ENCODE peak calls at places on chromosomes 16 and 17, in ten cellular contexts. One of them, this sample, is unnamed.

GRCh38 chr16:48201515-48202201 is 42.4 kb upstream of the LONP2 start:
- DNase-seq in nephron progenitor cell: no peak
- DNase-seq in Caco-2: no peak
- DNase-seq in kidney glomerular epithelial cell: no peak
- DNase-seq in WTC11: no peak
- DNase-seq in T1000: no peak
- DNase-seq in stimulated activated CD4-positive, alpha-beta T cell treated with anti-CD3 and anti-CD28 coated beads, Interleukin-4, amount 100 ng/mL, for 4 hours: no peak
- DNase-seq in H9: no peak
- DNase-seq in dorsolateral prefrontal cortex: no peak
- DNase-seq in AG20443: no peak
- DNase-seq in this sample: peak

GRCh38 chr17:44606658-44607057 is 49.4 kb downstream of the FZD2 start:
- DNase-seq in dorsolateral prefrontal cortex: no peak
- DNase-seq in nephron progenitor cell: no peak
- DNase-seq in Caco-2: no peak
- DNase-seq in H9: no peak
- DNase-seq in stimulated activated CD4-positive, alpha-beta T cell treated with anti-CD3 and anti-CD28 coated beads, Interleukin-4, amount 100 ng/mL, for 4 hours: no peak
- DNase-seq in T1000: no peak
- DNase-seq in WTC11: no peak
- DNase-seq in AG20443: no peak
- DNase-seq in kidney glomerular epithelial cell: no peak
- DNase-seq in this sample: no peak

GRCh38 chr16:67847064-67847861 is at the start of gene CENPT:
- DNase-seq in dorsolateral prefrontal cortex: peak
- DNase-seq in Caco-2: peak
- DNase-seq in stimulated activated CD4-positive, alpha-beta T cell treated with anti-CD3 and anti-CD28 coated beads, Interleukin-4, amount 100 ng/mL, for 4 hours: no peak
- DNase-seq in kidney glomerular epithelial cell: peak
- DNase-seq in WTC11: no peak
- DNase-seq in nephron progenitor cell: no peak
- DNase-seq in H9: no peak
- DNase-seq in T1000: peak
- DNase-seq in AG20443: peak
- DNase-seq in this sample: peak

GRCh38 chr17:63555475-63556156 is 5.3 kb downstream of the DCAF7 start:
- DNase-seq in WTC11: no peak
- DNase-seq in nephron progenitor cell: no peak
- DNase-seq in AG20443: no peak
- DNase-seq in stimulated activated CD4-positive, alpha-beta T cell treated with anti-CD3 and anti-CD28 coated beads, Interleukin-4, amount 100 ng/mL, for 4 hours: no peak
- DNase-seq in H9: no peak
- DNase-seq in kidney glomerular epithelial cell: no peak
- DNase-seq in Caco-2: no peak
- DNase-seq in T1000: no peak
- DNase-seq in dorsolateral prefrontal cortex: no peak
- DNase-seq in this sample: peak

GRCh38 chr17:75872434-75873351 is 5.7 kb downstream of the TRIM47 start:
- DNase-seq in AG20443: peak
- DNase-seq in Caco-2: peak
- DNase-seq in nephron progenitor cell: no peak
- DNase-seq in dorsolateral prefrontal cortex: no peak
- DNase-seq in H9: peak
- DNase-seq in WTC11: no peak
- DNase-seq in kidney glomerular epithelial cell: peak
- DNase-seq in stimulated activated CD4-positive, alpha-beta T cell treated with anti-CD3 and anti-CD28 coated beads, Interleukin-4, amount 100 ng/mL, for 4 hours: peak
- DNase-seq in T1000: peak
- DNase-seq in this sample: no peak

GRCh38 chr17:74345433-74346241 is 16.0 kb downstream of the BTBD17 start:
- DNase-seq in Caco-2: no peak
- DNase-seq in nephron progenitor cell: no peak
- DNase-seq in kidney glomerular epithelial cell: no peak
- DNase-seq in AG20443: no peak
- DNase-seq in stimulated activated CD4-positive, alpha-beta T cell treated with anti-CD3 and anti-CD28 coated beads, Interleukin-4, amount 100 ng/mL, for 4 hours: no peak
- DNase-seq in T1000: no peak
- DNase-seq in dorsolateral prefrontal cortex: no peak
- DNase-seq in H9: no peak
- DNase-seq in WTC11: no peak
- DNase-seq in this sample: no peak

GRCh38 chr17:44599298-44600175 is 42.3 kb downstream of the FZD2 start:
- DNase-seq in H9: peak
- DNase-seq in stimulated activated CD4-positive, alpha-beta T cell treated with anti-CD3 and anti-CD28 coated beads, Interleukin-4, amount 100 ng/mL, for 4 hours: no peak
- DNase-seq in nephron progenitor cell: peak
- DNase-seq in dorsolateral prefrontal cortex: no peak
- DNase-seq in T1000: peak
- DNase-seq in kidney glomerular epithelial cell: peak
- DNase-seq in WTC11: no peak
- DNase-seq in AG20443: peak
- DNase-seq in Caco-2: peak
- DNase-seq in this sample: no peak

GRCh38 chr17:37671813-37672544 is 28.7 kb upstream of the DDX52 start:
- DNase-seq in nephron progenitor cell: no peak
- DNase-seq in dorsolateral prefrontal cortex: no peak
- DNase-seq in WTC11: no peak
- DNase-seq in Caco-2: peak
- DNase-seq in T1000: peak
- DNase-seq in kidney glomerular epithelial cell: peak
- DNase-seq in stimulated activated CD4-positive, alpha-beta T cell treated with anti-CD3 and anti-CD28 coated beads, Interleukin-4, amount 100 ng/mL, for 4 hours: no peak
- DNase-seq in AG20443: peak
- DNase-seq in H9: no peak
- DNase-seq in this sample: no peak

GRCh38 chr17:39704821-39705551 is 5.1 kb downstream of the ERBB2 start:
- DNase-seq in Caco-2: no peak
- DNase-seq in dorsolateral prefrontal cortex: no peak
- DNase-seq in H9: peak
- DNase-seq in nephron progenitor cell: no peak
- DNase-seq in AG20443: peak
- DNase-seq in WTC11: peak
- DNase-seq in kidney glomerular epithelial cell: peak
- DNase-seq in T1000: no peak
- DNase-seq in stimulated activated CD4-positive, alpha-beta T cell treated with anti-CD3 and anti-CD28 coated beads, Interleukin-4, amount 100 ng/mL, for 4 hours: no peak
- DNase-seq in this sample: no peak

GRCh38 chr17:64736804-64737492 is 74.8 kb upstream of the SMURF2 start:
- DNase-seq in WTC11: peak
- DNase-seq in AG20443: no peak
- DNase-seq in T1000: no peak
- DNase-seq in nephron progenitor cell: no peak
- DNase-seq in H9: peak
- DNase-seq in kidney glomerular epithelial cell: no peak
- DNase-seq in stimulated activated CD4-positive, alpha-beta T cell treated with anti-CD3 and anti-CD28 coated beads, Interleukin-4, amount 100 ng/mL, for 4 hours: peak
- DNase-seq in Caco-2: peak
- DNase-seq in dorsolateral prefrontal cortex: no peak
- DNase-seq in this sample: peak

GRCh38 chr16:77967054-77968035 is 55.0 kb upstream of the CLEC3A start:
- DNase-seq in dorsolateral prefrontal cortex: no peak
- DNase-seq in stimulated activated CD4-positive, alpha-beta T cell treated with anti-CD3 and anti-CD28 coated beads, Interleukin-4, amount 100 ng/mL, for 4 hours: no peak
- DNase-seq in H9: peak
- DNase-seq in AG20443: no peak
- DNase-seq in Caco-2: no peak
- DNase-seq in kidney glomerular epithelial cell: no peak
- DNase-seq in nephron progenitor cell: no peak
- DNase-seq in WTC11: peak
- DNase-seq in T1000: no peak
- DNase-seq in this sample: no peak

GRCh38 chr17:68576811-68577551 is 24.2 kb downstream of the FAM20A start:
- DNase-seq in WTC11: no peak
- DNase-seq in Caco-2: no peak
- DNase-seq in T1000: peak
- DNase-seq in stimulated activated CD4-positive, alpha-beta T cell treated with anti-CD3 and anti-CD28 coated beads, Interleukin-4, amount 100 ng/mL, for 4 hours: no peak
- DNase-seq in kidney glomerular epithelial cell: no peak
- DNase-seq in H9: no peak
- DNase-seq in dorsolateral prefrontal cortex: no peak
- DNase-seq in AG20443: peak
- DNase-seq in nephron progenitor cell: no peak
- DNase-seq in this sample: peak

GRCh38 chr16:28193530-28194423 is 18.0 kb downstream of the XPO6 start:
- DNase-seq in H9: no peak
- DNase-seq in dorsolateral prefrontal cortex: no peak
- DNase-seq in stimulated activated CD4-positive, alpha-beta T cell treated with anti-CD3 and anti-CD28 coated beads, Interleukin-4, amount 100 ng/mL, for 4 hours: no peak
- DNase-seq in nephron progenitor cell: no peak
- DNase-seq in WTC11: no peak
- DNase-seq in AG20443: peak
- DNase-seq in kidney glomerular epithelial cell: peak
- DNase-seq in T1000: peak
- DNase-seq in Caco-2: peak
- DNase-seq in this sample: peak

GRCh38 chr17:8273884-8274444 is 14.5 kb upstream of the RANGRF start:
- DNase-seq in T1000: no peak
- DNase-seq in nephron progenitor cell: no peak
- DNase-seq in kidney glomerular epithelial cell: no peak
- DNase-seq in stimulated activated CD4-positive, alpha-beta T cell treated with anti-CD3 and anti-CD28 coated beads, Interleukin-4, amount 100 ng/mL, for 4 hours: no peak
- DNase-seq in AG20443: no peak
- DNase-seq in Caco-2: peak
- DNase-seq in WTC11: no peak
- DNase-seq in dorsolateral prefrontal cortex: no peak
- DNase-seq in H9: no peak
- DNase-seq in this sample: no peak

GRCh38 chr16:20850981-20851380 is 44.7 kb downstream of the REXO5 start:
- DNase-seq in Caco-2: no peak
- DNase-seq in AG20443: no peak
- DNase-seq in H9: no peak
- DNase-seq in WTC11: no peak
- DNase-seq in T1000: no peak
- DNase-seq in stimulated activated CD4-positive, alpha-beta T cell treated with anti-CD3 and anti-CD28 coated beads, Interleukin-4, amount 100 ng/mL, for 4 hours: no peak
- DNase-seq in dorsolateral prefrontal cortex: no peak
- DNase-seq in kidney glomerular epithelial cell: no peak
- DNase-seq in nephron progenitor cell: no peak
- DNase-seq in this sample: no peak

GRCh38 chr16:23101012-23101550 is 48.2 kb downstream of the USP31 start:
- DNase-seq in AG20443: no peak
- DNase-seq in T1000: no peak
- DNase-seq in stimulated activated CD4-positive, alpha-beta T cell treated with anti-CD3 and anti-CD28 coated beads, Interleukin-4, amount 100 ng/mL, for 4 hours: no peak
- DNase-seq in dorsolateral prefrontal cortex: no peak
- DNase-seq in Caco-2: no peak
- DNase-seq in WTC11: no peak
- DNase-seq in kidney glomerular epithelial cell: no peak
- DNase-seq in nephron progenitor cell: no peak
- DNase-seq in H9: no peak
- DNase-seq in this sample: no peak

GRCh38 chr16:694863-695354 is 4.7 kb upstream of the WDR24 start:
- DNase-seq in AG20443: no peak
- DNase-seq in H9: no peak
- DNase-seq in T1000: no peak
- DNase-seq in kidney glomerular epithelial cell: no peak
- DNase-seq in Caco-2: no peak
- DNase-seq in stimulated activated CD4-positive, alpha-beta T cell treated with anti-CD3 and anti-CD28 coated beads, Interleukin-4, amount 100 ng/mL, for 4 hours: no peak
- DNase-seq in dorsolateral prefrontal cortex: no peak
- DNase-seq in nephron progenitor cell: no peak
- DNase-seq in WTC11: no peak
- DNase-seq in this sample: no peak

GRCh38 chr17:82217530-82218204 is 5.0 kb upstream of the CCDC57 start:
- DNase-seq in dorsolateral prefrontal cortex: peak
- DNase-seq in WTC11: no peak
- DNase-seq in nephron progenitor cell: no peak
- DNase-seq in Caco-2: peak
- DNase-seq in AG20443: peak
- DNase-seq in kidney glomerular epithelial cell: no peak
- DNase-seq in stimulated activated CD4-positive, alpha-beta T cell treated with anti-CD3 and anti-CD28 coated beads, Interleukin-4, amount 100 ng/mL, for 4 hours: no peak
- DNase-seq in T1000: no peak
- DNase-seq in H9: no peak
- DNase-seq in this sample: peak

GRCh38 chr16:71311553-71312158 is 22.5 kb upstream of the CMTR2 start:
- DNase-seq in H9: peak
- DNase-seq in nephron progenitor cell: peak
- DNase-seq in dorsolateral prefrontal cortex: no peak
- DNase-seq in AG20443: peak
- DNase-seq in kidney glomerular epithelial cell: no peak
- DNase-seq in stimulated activated CD4-positive, alpha-beta T cell treated with anti-CD3 and anti-CD28 coated beads, Interleukin-4, amount 100 ng/mL, for 4 hours: no peak
- DNase-seq in Caco-2: peak
- DNase-seq in WTC11: peak
- DNase-seq in T1000: no peak
- DNase-seq in this sample: peak

GRCh38 chr16:65510241-65510640 is 388.4 kb upstream of the CDH11 start:
- DNase-seq in H9: no peak
- DNase-seq in stimulated activated CD4-positive, alpha-beta T cell treated with anti-CD3 and anti-CD28 coated beads, Interleukin-4, amount 100 ng/mL, for 4 hours: no peak
- DNase-seq in nephron progenitor cell: no peak
- DNase-seq in T1000: no peak
- DNase-seq in dorsolateral prefrontal cortex: no peak
- DNase-seq in AG20443: no peak
- DNase-seq in Caco-2: no peak
- DNase-seq in WTC11: peak
- DNase-seq in kidney glomerular epithelial cell: no peak
- DNase-seq in this sample: no peak

GRCh38 chr16:75254359-75254837 is 3.0 kb upstream of the BCAR1 start:
- DNase-seq in AG20443: peak
- DNase-seq in T1000: no peak
- DNase-seq in H9: peak
- DNase-seq in Caco-2: no peak
- DNase-seq in stimulated activated CD4-positive, alpha-beta T cell treated with anti-CD3 and anti-CD28 coated beads, Interleukin-4, amount 100 ng/mL, for 4 hours: no peak
- DNase-seq in kidney glomerular epithelial cell: peak
- DNase-seq in dorsolateral prefrontal cortex: peak
- DNase-seq in nephron progenitor cell: peak
- DNase-seq in WTC11: peak
- DNase-seq in this sample: no peak

GRCh38 chr16:14105976-14106375 is 34.9 kb downstream of the MRTFB start:
- DNase-seq in AG20443: no peak
- DNase-seq in WTC11: no peak
- DNase-seq in dorsolateral prefrontal cortex: no peak
- DNase-seq in stimulated activated CD4-positive, alpha-beta T cell treated with anti-CD3 and anti-CD28 coated beads, Interleukin-4, amount 100 ng/mL, for 4 hours: no peak
- DNase-seq in Caco-2: no peak
- DNase-seq in T1000: no peak
- DNase-seq in H9: no peak
- DNase-seq in nephron progenitor cell: no peak
- DNase-seq in kidney glomerular epithelial cell: no peak
- DNase-seq in this sample: no peak

GRCh38 chr17:69170377-69170776 is 28.7 kb upstream of the ABCA6 start:
- DNase-seq in dorsolateral prefrontal cortex: no peak
- DNase-seq in WTC11: no peak
- DNase-seq in kidney glomerular epithelial cell: no peak
- DNase-seq in stimulated activated CD4-positive, alpha-beta T cell treated with anti-CD3 and anti-CD28 coated beads, Interleukin-4, amount 100 ng/mL, for 4 hours: no peak
- DNase-seq in H9: no peak
- DNase-seq in T1000: no peak
- DNase-seq in nephron progenitor cell: no peak
- DNase-seq in AG20443: no peak
- DNase-seq in Caco-2: no peak
- DNase-seq in this sample: peak

GRCh38 chr16:81238296-81239011 is at the start of gene BCO1:
- DNase-seq in nephron progenitor cell: no peak
- DNase-seq in kidney glomerular epithelial cell: peak
- DNase-seq in dorsolateral prefrontal cortex: no peak
- DNase-seq in Caco-2: peak
- DNase-seq in AG20443: peak
- DNase-seq in H9: peak
- DNase-seq in stimulated activated CD4-positive, alpha-beta T cell treated with anti-CD3 and anti-CD28 coated beads, Interleukin-4, amount 100 ng/mL, for 4 hours: no peak
- DNase-seq in T1000: no peak
- DNase-seq in WTC11: peak
- DNase-seq in this sample: no peak

GRCh38 chr16:20911361-20911760 is 10.8 kb downstream of the LYRM1 start:
- DNase-seq in stimulated activated CD4-positive, alpha-beta T cell treated with anti-CD3 and anti-CD28 coated beads, Interleukin-4, amount 100 ng/mL, for 4 hours: no peak
- DNase-seq in T1000: no peak
- DNase-seq in AG20443: no peak
- DNase-seq in nephron progenitor cell: no peak
- DNase-seq in dorsolateral prefrontal cortex: no peak
- DNase-seq in Caco-2: no peak
- DNase-seq in H9: no peak
- DNase-seq in WTC11: no peak
- DNase-seq in kidney glomerular epithelial cell: no peak
- DNase-seq in this sample: no peak

GRCh38 chr17:33701910-33702309 is 408.8 kb upstream of the ASIC2 start:
- DNase-seq in dorsolateral prefrontal cortex: no peak
- DNase-seq in nephron progenitor cell: no peak
- DNase-seq in Caco-2: no peak
- DNase-seq in H9: no peak
- DNase-seq in WTC11: no peak
- DNase-seq in stimulated activated CD4-positive, alpha-beta T cell treated with anti-CD3 and anti-CD28 coated beads, Interleukin-4, amount 100 ng/mL, for 4 hours: no peak
- DNase-seq in kidney glomerular epithelial cell: no peak
- DNase-seq in AG20443: no peak
- DNase-seq in T1000: no peak
- DNase-seq in this sample: no peak

GRCh38 chr17:58575511-58575910 is 61.1 kb upstream of the MTMR4 start:
- DNase-seq in T1000: no peak
- DNase-seq in kidney glomerular epithelial cell: no peak
- DNase-seq in AG20443: peak
- DNase-seq in stimulated activated CD4-positive, alpha-beta T cell treated with anti-CD3 and anti-CD28 coated beads, Interleukin-4, amount 100 ng/mL, for 4 hours: no peak
- DNase-seq in nephron progenitor cell: no peak
- DNase-seq in dorsolateral prefrontal cortex: no peak
- DNase-seq in WTC11: no peak
- DNase-seq in H9: no peak
- DNase-seq in Caco-2: no peak
- DNase-seq in this sample: peak

GRCh38 chr17:76121932-76122383 is 18.4 kb upstream of the EXOC7 start:
- DNase-seq in AG20443: peak
- DNase-seq in stimulated activated CD4-positive, alpha-beta T cell treated with anti-CD3 and anti-CD28 coated beads, Interleukin-4, amount 100 ng/mL, for 4 hours: peak
- DNase-seq in nephron progenitor cell: no peak
- DNase-seq in T1000: no peak
- DNase-seq in Caco-2: no peak
- DNase-seq in WTC11: peak
- DNase-seq in dorsolateral prefrontal cortex: no peak
- DNase-seq in kidney glomerular epithelial cell: no peak
- DNase-seq in H9: no peak
- DNase-seq in this sample: no peak

This sample was measured in NB4.